ENCODE peak calls at places on chromosome 11, in nine cellular contexts. One of them, this sample, is unnamed.

GRCh38 chr11:122706689-122707088 is 51.2 kb downstream of the UBASH3B start:
- DNase-seq in CD8-positive, alpha-beta memory T cell: no peak
- DNase-seq in AG10803: peak; percentile 90
- DNase-seq in Karpas-422: no peak
- DNase-seq in GM23248: peak; percentile 90
- DNase-seq in HepG2: peak; percentile 77
- DNase-seq in neural progenitor cell: no peak
- DNase-seq in neuronal stem cell: no peak
- DNase-seq in mammary epithelial cell: peak; percentile 57
- DNase-seq in this sample: no peak

GRCh38 chr11:94837317-94837716 is 69.2 kb downstream of the AMOTL1 start:
- DNase-seq in neuronal stem cell: no peak
- DNase-seq in AG10803: no peak
- DNase-seq in mammary epithelial cell: no peak
- DNase-seq in Karpas-422: no peak
- DNase-seq in neural progenitor cell: no peak
- DNase-seq in HepG2: no peak
- DNase-seq in GM23248: no peak
- DNase-seq in CD8-positive, alpha-beta memory T cell: no peak
- DNase-seq in this sample: no peak

GRCh38 chr11:117927926-117928325 is 1.3 kb downstream of the TMPRSS13 start:
- DNase-seq in HepG2: no peak
- DNase-seq in Karpas-422: no peak
- DNase-seq in GM23248: no peak
- DNase-seq in mammary epithelial cell: no peak
- DNase-seq in neuronal stem cell: no peak
- DNase-seq in neural progenitor cell: no peak
- DNase-seq in AG10803: no peak
- DNase-seq in CD8-positive, alpha-beta memory T cell: no peak
- DNase-seq in this sample: no peak

GRCh38 chr11:60485987-60486386 is 6.6 kb upstream of the MS4A12 start:
- DNase-seq in AG10803: no peak
- DNase-seq in neuronal stem cell: peak; percentile 9
- DNase-seq in neural progenitor cell: peak; percentile 70
- DNase-seq in Karpas-422: peak; percentile 95
- DNase-seq in mammary epithelial cell: no peak
- DNase-seq in HepG2: peak; percentile 54
- DNase-seq in GM23248: no peak
- DNase-seq in CD8-positive, alpha-beta memory T cell: no peak
- DNase-seq in this sample: peak; percentile 60

GRCh38 chr11:119282495-119282894 is 34.4 kb downstream of the MCAM start:
- DNase-seq in neuronal stem cell: no peak
- DNase-seq in Karpas-422: no peak
- DNase-seq in AG10803: no peak
- DNase-seq in GM23248: no peak
- DNase-seq in mammary epithelial cell: no peak
- DNase-seq in CD8-positive, alpha-beta memory T cell: no peak
- DNase-seq in neural progenitor cell: no peak
- DNase-seq in HepG2: no peak
- DNase-seq in this sample: no peak

GRCh38 chr11:11605181-11605580 is 16.6 kb downstream of the GALNT18 start:
- DNase-seq in HepG2: no peak
- DNase-seq in neural progenitor cell: no peak
- DNase-seq in Karpas-422: no peak
- DNase-seq in neuronal stem cell: no peak
- DNase-seq in AG10803: no peak
- DNase-seq in CD8-positive, alpha-beta memory T cell: no peak
- DNase-seq in GM23248: no peak
- DNase-seq in mammary epithelial cell: no peak
- DNase-seq in this sample: no peak

GRCh38 chr11:68213135-68213515 is at the start of gene KMT5B:
- DNase-seq in GM23248: no peak
- DNase-seq in CD8-positive, alpha-beta memory T cell: no peak
- DNase-seq in HepG2: no peak
- DNase-seq in neuronal stem cell: peak; percentile 64
- DNase-seq in Karpas-422: peak; percentile 89
- DNase-seq in neural progenitor cell: no peak
- DNase-seq in AG10803: peak; percentile 69
- DNase-seq in mammary epithelial cell: no peak
- DNase-seq in this sample: no peak

GRCh38 chr11:106409201-106409600 is 331.7 kb downstream of the AASDHPPT start:
- DNase-seq in HepG2: no peak
- DNase-seq in GM23248: peak; percentile 39
- DNase-seq in neuronal stem cell: no peak
- DNase-seq in Karpas-422: no peak
- DNase-seq in AG10803: no peak
- DNase-seq in CD8-positive, alpha-beta memory T cell: no peak
- DNase-seq in mammary epithelial cell: no peak
- DNase-seq in neural progenitor cell: no peak
- DNase-seq in this sample: no peak

GRCh38 chr11:6151117-6151516 is 19.0 kb downstream of the OR52B2 start:
- DNase-seq in mammary epithelial cell: no peak
- DNase-seq in CD8-positive, alpha-beta memory T cell: no peak
- DNase-seq in Karpas-422: peak; percentile 46
- DNase-seq in neural progenitor cell: no peak
- DNase-seq in HepG2: no peak
- DNase-seq in AG10803: no peak
- DNase-seq in GM23248: no peak
- DNase-seq in neuronal stem cell: no peak
- DNase-seq in this sample: no peak

GRCh38 chr11:59769086-59769485 is 13.9 kb downstream of the STX3 start:
- DNase-seq in mammary epithelial cell: no peak
- DNase-seq in AG10803: no peak
- DNase-seq in GM23248: no peak
- DNase-seq in Karpas-422: no peak
- DNase-seq in neural progenitor cell: no peak
- DNase-seq in neuronal stem cell: no peak
- DNase-seq in CD8-positive, alpha-beta memory T cell: no peak
- DNase-seq in HepG2: no peak
- DNase-seq in this sample: no peak

GRCh38 chr11:68461284-68461861 is 821 bp downstream of the PPP6R3 start:
- DNase-seq in CD8-positive, alpha-beta memory T cell: peak; percentile 22
- DNase-seq in neural progenitor cell: no peak
- DNase-seq in AG10803: no peak
- DNase-seq in neuronal stem cell: no peak
- DNase-seq in GM23248: peak; percentile 52
- DNase-seq in HepG2: no peak
- DNase-seq in mammary epithelial cell: peak; percentile 21
- DNase-seq in Karpas-422: peak; percentile 46
- DNase-seq in this sample: peak; percentile 51

GRCh38 chr11:122181893-122182292 is 65.9 kb upstream of the BLID start:
- DNase-seq in neuronal stem cell: no peak
- DNase-seq in GM23248: peak; percentile 49
- DNase-seq in CD8-positive, alpha-beta memory T cell: no peak
- DNase-seq in HepG2: no peak
- DNase-seq in Karpas-422: no peak
- DNase-seq in mammary epithelial cell: no peak
- DNase-seq in AG10803: no peak
- DNase-seq in neural progenitor cell: no peak
- DNase-seq in this sample: no peak

GRCh38 chr11:128523616-128524015 is 63.7 kb downstream of the ETS1 start:
- DNase-seq in GM23248: peak; percentile 88
- DNase-seq in HepG2: no peak
- DNase-seq in neuronal stem cell: no peak
- DNase-seq in Karpas-422: peak; percentile 34
- DNase-seq in mammary epithelial cell: peak; percentile 75
- DNase-seq in neural progenitor cell: no peak
- DNase-seq in CD8-positive, alpha-beta memory T cell: no peak
- DNase-seq in AG10803: peak; percentile 95
- DNase-seq in this sample: no peak

GRCh38 chr11:123454060-123454651 is 24.1 kb downstream of the GRAMD1B start:
- DNase-seq in HepG2: no peak
- DNase-seq in Karpas-422: no peak
- DNase-seq in neuronal stem cell: no peak
- DNase-seq in CD8-positive, alpha-beta memory T cell: no peak
- DNase-seq in mammary epithelial cell: peak; percentile 79
- DNase-seq in GM23248: peak; percentile 76
- DNase-seq in AG10803: no peak
- DNase-seq in neural progenitor cell: no peak
- DNase-seq in this sample: peak; percentile 37

GRCh38 chr11:130211144-130211543 is 51.6 kb downstream of the ST14 start:
- DNase-seq in neuronal stem cell: no peak
- DNase-seq in GM23248: no peak
- DNase-seq in mammary epithelial cell: no peak
- DNase-seq in CD8-positive, alpha-beta memory T cell: no peak
- DNase-seq in AG10803: no peak
- DNase-seq in neural progenitor cell: no peak
- DNase-seq in Karpas-422: no peak
- DNase-seq in HepG2: no peak
- DNase-seq in this sample: no peak

GRCh38 chr11:122910775-122911174 is 28.2 kb downstream of the JHY start:
- DNase-seq in neuronal stem cell: no peak
- DNase-seq in GM23248: peak; percentile 51
- DNase-seq in AG10803: peak; percentile 44
- DNase-seq in Karpas-422: peak; percentile 47
- DNase-seq in mammary epithelial cell: peak; percentile 8
- DNase-seq in HepG2: peak; percentile 5
- DNase-seq in neural progenitor cell: peak; percentile 41
- DNase-seq in CD8-positive, alpha-beta memory T cell: no peak
- DNase-seq in this sample: peak; percentile 7

GRCh38 chr11:30016588-30017363 is at the start of gene KCNA4:
- DNase-seq in Karpas-422: no peak
- DNase-seq in AG10803: peak; percentile 0
- DNase-seq in CD8-positive, alpha-beta memory T cell: no peak
- DNase-seq in neural progenitor cell: peak; percentile 88
- DNase-seq in mammary epithelial cell: no peak
- DNase-seq in GM23248: peak; percentile 38
- DNase-seq in neuronal stem cell: peak; percentile 66
- DNase-seq in HepG2: no peak
- DNase-seq in this sample: no peak

GRCh38 chr11:30772908-30773307 is 186.8 kb upstream of the MPPED2 start:
- DNase-seq in CD8-positive, alpha-beta memory T cell: no peak
- DNase-seq in mammary epithelial cell: no peak
- DNase-seq in GM23248: no peak
- DNase-seq in HepG2: no peak
- DNase-seq in Karpas-422: no peak
- DNase-seq in neural progenitor cell: no peak
- DNase-seq in neuronal stem cell: no peak
- DNase-seq in AG10803: no peak
- DNase-seq in this sample: no peak

GRCh38 chr11:72643547-72643946 is 30.7 kb downstream of the PDE2A start:
- DNase-seq in HepG2: no peak
- DNase-seq in neural progenitor cell: no peak
- DNase-seq in GM23248: peak; percentile 60
- DNase-seq in neuronal stem cell: no peak
- DNase-seq in Karpas-422: no peak
- DNase-seq in mammary epithelial cell: peak; percentile 78
- DNase-seq in CD8-positive, alpha-beta memory T cell: no peak
- DNase-seq in AG10803: peak; percentile 12
- DNase-seq in this sample: no peak
- H3K4me3 ChIP-seq in HepG2: no peak overlapping the region
- H3K4me3 ChIP-seq in neural progenitor cell: no peak overlapping the region
- H3K4me3 ChIP-seq in GM23248: no peak overlapping the region
- H3K4me3 ChIP-seq in neuronal stem cell: no peak overlapping the region
- H3K4me3 ChIP-seq in Karpas-422: no peak overlapping the region
- H3K4me3 ChIP-seq in mammary epithelial cell: peak overlapping the region; percentile 66
- H3K4me3 ChIP-seq in CD8-positive, alpha-beta memory T cell: no peak overlapping the region
- H3K4me3 ChIP-seq in AG10803: no peak overlapping the region
- H3K4me3 ChIP-seq in this sample: no peak overlapping the region

DNA sequence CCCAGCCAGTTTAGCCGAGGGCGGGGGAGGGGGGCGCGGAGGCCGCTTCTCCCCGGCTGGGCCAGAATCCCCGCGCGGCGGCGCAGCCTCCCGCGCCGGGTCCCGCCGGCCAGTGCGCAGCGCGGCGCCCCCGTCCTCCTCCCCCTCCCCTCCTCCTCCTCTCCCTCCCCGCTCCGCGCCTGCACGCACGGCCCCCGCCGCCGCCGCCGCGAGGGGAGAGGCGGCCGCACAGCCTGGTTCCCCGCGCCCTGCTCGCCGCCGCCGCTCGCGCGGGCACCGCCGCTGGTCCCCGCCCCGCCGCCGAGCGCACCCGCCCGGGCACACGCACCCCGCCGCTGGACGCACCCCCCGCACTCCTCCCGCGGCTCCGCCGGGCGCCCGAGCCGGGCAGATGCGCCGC is at the start of gene FLRT1:
- DNase-seq in neuronal stem cell: no peak
- DNase-seq in AG10803: no peak
- DNase-seq in CD8-positive, alpha-beta memory T cell: no peak
- DNase-seq in HepG2: no peak
- DNase-seq in mammary epithelial cell: no peak
- DNase-seq in neural progenitor cell: peak; percentile 70
- DNase-seq in Karpas-422: no peak
- DNase-seq in GM23248: peak; percentile 38
- DNase-seq in this sample: no peak
- H3K4me3 ChIP-seq in neuronal stem cell: peak within 1 kb of the TSS; percentile 75
- H3K4me3 ChIP-seq in AG10803: peak within 1 kb of the TSS; percentile 43
- H3K4me3 ChIP-seq in CD8-positive, alpha-beta memory T cell: no peak within 1 kb of the TSS
- H3K4me3 ChIP-seq in HepG2: peak within 1 kb of the TSS; percentile 27
- H3K4me3 ChIP-seq in mammary epithelial cell: peak within 1 kb of the TSS; percentile 28
- H3K4me3 ChIP-seq in neural progenitor cell: peak within 1 kb of the TSS; percentile 62
- H3K4me3 ChIP-seq in Karpas-422: no peak within 1 kb of the TSS
- H3K4me3 ChIP-seq in GM23248: peak within 1 kb of the TSS; percentile 69
- H3K4me3 ChIP-seq in this sample: peak within 1 kb of the TSS; percentile 2

GRCh38 chr11:45024357-45024756 is 73.7 kb upstream of the TP53I11 start:
- DNase-seq in CD8-positive, alpha-beta memory T cell: no peak
- DNase-seq in neuronal stem cell: no peak
- DNase-seq in Karpas-422: no peak
- DNase-seq in mammary epithelial cell: no peak
- DNase-seq in HepG2: no peak
- DNase-seq in AG10803: no peak
- DNase-seq in GM23248: no peak
- DNase-seq in neural progenitor cell: no peak
- DNase-seq in this sample: no peak
- H3K4me3 ChIP-seq in CD8-positive, alpha-beta memory T cell: no peak overlapping the region
- H3K4me3 ChIP-seq in neuronal stem cell: no peak overlapping the region
- H3K4me3 ChIP-seq in Karpas-422: no peak overlapping the region
- H3K4me3 ChIP-seq in mammary epithelial cell: no peak overlapping the region
- H3K4me3 ChIP-seq in HepG2: no peak overlapping the region
- H3K4me3 ChIP-seq in AG10803: no peak overlapping the region
- H3K4me3 ChIP-seq in GM23248: no peak overlapping the region
- H3K4me3 ChIP-seq in neural progenitor cell: no peak overlapping the region
- H3K4me3 ChIP-seq in this sample: no peak overlapping the region

DNA sequence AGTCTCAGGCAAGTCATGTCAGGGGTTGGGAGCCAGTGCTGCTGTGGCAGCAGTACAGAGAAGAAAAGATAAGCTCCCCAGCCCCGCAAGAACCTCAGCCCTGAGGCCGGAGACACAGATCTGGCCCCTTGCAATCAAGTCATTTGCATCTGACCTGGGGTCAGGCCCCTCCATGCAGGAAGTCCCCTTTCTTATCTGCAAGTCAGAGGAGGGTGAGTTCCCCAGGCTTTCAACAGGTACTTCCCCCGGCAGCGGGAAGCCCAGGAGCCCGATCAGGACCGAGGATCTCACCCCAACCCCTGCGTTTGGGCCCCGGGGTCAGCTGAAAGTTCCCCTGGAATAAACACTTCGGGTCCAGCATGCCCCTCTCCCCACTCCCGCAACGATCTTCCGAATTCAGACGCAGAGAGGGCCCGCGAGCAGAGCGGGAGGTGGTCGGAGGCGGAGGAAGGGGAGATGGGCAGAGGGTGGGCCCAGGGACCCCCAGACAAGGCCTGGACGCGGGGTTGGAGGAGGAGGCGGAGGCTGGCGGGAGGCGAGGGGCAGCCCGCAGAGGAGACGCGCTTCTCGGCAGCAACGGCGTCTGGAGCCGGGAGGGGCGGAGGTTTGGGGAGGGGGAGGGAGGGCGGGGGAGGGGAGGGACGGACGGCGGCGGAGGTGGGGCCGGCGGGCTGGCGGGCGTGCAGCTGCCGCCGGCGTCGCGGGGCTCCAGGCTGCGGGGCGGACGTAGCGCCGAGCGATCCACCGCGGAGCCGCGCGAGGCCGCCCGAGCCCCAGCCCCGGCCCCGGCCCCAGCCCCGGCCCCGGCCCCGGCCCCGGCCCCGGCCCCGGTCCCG is at the start of gene TSPAN18:
- DNase-seq in CD8-positive, alpha-beta memory T cell: peak; percentile 32
- DNase-seq in GM23248: peak; percentile 32
- DNase-seq in AG10803: no peak
- DNase-seq in neural progenitor cell: peak; percentile 90
- DNase-seq in mammary epithelial cell: no peak
- DNase-seq in Karpas-422: peak; percentile 59
- DNase-seq in neuronal stem cell: peak; percentile 72
- DNase-seq in HepG2: no peak
- DNase-seq in this sample: no peak
- H3K4me3 ChIP-seq in CD8-positive, alpha-beta memory T cell: peak within 1 kb of the TSS; percentile 71
- H3K4me3 ChIP-seq in GM23248: peak within 1 kb of the TSS; percentile 66
- H3K4me3 ChIP-seq in AG10803: peak within 1 kb of the TSS; percentile 61
- H3K4me3 ChIP-seq in neural progenitor cell: peak within 1 kb of the TSS; percentile 97
- H3K4me3 ChIP-seq in mammary epithelial cell: peak within 1 kb of the TSS; percentile 39
- H3K4me3 ChIP-seq in Karpas-422: peak within 1 kb of the TSS; percentile 50
- H3K4me3 ChIP-seq in neuronal stem cell: peak within 1 kb of the TSS; percentile 93
- H3K4me3 ChIP-seq in HepG2: no peak within 1 kb of the TSS
- H3K4me3 ChIP-seq in this sample: peak within 1 kb of the TSS; percentile 68